ENCODE peak calls at places on chromosomes 3 and 15, in ten cellular contexts. R is heart left ventricle, U is breast epithelium, T is right lobe of liver, W is ovary, X is tibial nerve, I is HCT116, H is upper lobe of left lung, E is A549, B is adrenal gland. S is an unnamed sample.

GRCh38 chr3:174229916-174230315 is 629.2 kb upstream of the NAALADL2 start:
- DNase-seq in B (no peak), R (no peak), H (no peak), I (no peak), E (no peak), T (no peak), U (no peak), X (no peak), W (no peak), S (no peak)

GRCh38 chr3:50050361-50050760 is 38.4 kb upstream of the RBM5 start:
- DNase-seq in H (no peak), U (no peak), E (no peak), T (no peak), I (no peak), B (no peak), R (no peak), W (no peak), X (no peak), S (no peak)

GRCh38 chr3:184583345-184584000 is 21.9 kb downstream of the EPHB3 start:
- DNase-seq in H (no peak), B (peak), X (no peak), R (peak), E (no peak), W (peak), T (no peak), U (no peak), I (no peak), S (no peak)

GRCh38 chr3:46700772-46701171 is 420 bp upstream of the TMIE start:
- DNase-seq in B (peak), W (peak), T (no peak), R (peak), E (no peak), X (no peak), H (no peak), I (no peak), U (no peak), S (no peak)

GRCh38 chr15:90002428-90002844 is 1.3 kb downstream of the ZNF710 start:
- DNase-seq in I (no peak), X (no peak), B (peak), U (no peak), T (no peak), W (peak), R (peak), H (peak), E (peak), S (peak)

GRCh38 chr15:90871097-90871715 is 2.8 kb downstream of the FURIN start:
- DNase-seq in R (peak), T (no peak), X (no peak), H (no peak), E (peak), U (no peak), B (peak), I (no peak), W (peak), S (peak)

GRCh38 chr3:143327388-143327787 is 207.8 kb downstream of the CHST2 start:
- DNase-seq in X (no peak), I (no peak), W (no peak), T (no peak), E (no peak), U (no peak), R (no peak), B (no peak), H (no peak), S (no peak)

GRCh38 chr15:71125831-71126453 is 10.7 kb downstream of the THSD4 start:
- DNase-seq in E (peak), W (no peak), X (no peak), H (no peak), R (no peak), I (no peak), U (no peak), T (no peak), B (no peak), S (no peak)

GRCh38 chr3:116930786-116931185 is 221.2 kb downstream of the TUSC7 start:
- DNase-seq in B (peak), W (no peak), R (no peak), U (no peak), I (no peak), E (no peak), T (no peak), H (no peak), X (no peak), S (no peak)

GRCh38 chr3:32186097-32186496 is 52.4 kb upstream of the CMTM8 start:
- DNase-seq in E (no peak), H (no peak), T (peak), X (no peak), R (no peak), B (no peak), I (no peak), W (no peak), U (no peak), S (no peak)

GRCh38 chr3:66620185-66620803 is 119.5 kb upstream of the LRIG1 start:
- DNase-seq in R (no peak), T (no peak), W (no peak), X (no peak), I (no peak), E (no peak), B (no peak), H (no peak), U (no peak), S (no peak)

GRCh38 chr3:66615643-66616301 is 115.0 kb upstream of the LRIG1 start:
- DNase-seq in H (peak), U (no peak), W (no peak), X (no peak), E (no peak), B (no peak), T (no peak), R (no peak), I (no peak), S (no peak)

GRCh38 chr3:66617351-66617750 is 116.5 kb upstream of the LRIG1 start:
- DNase-seq in E (no peak), I (no peak), H (no peak), T (no peak), B (no peak), X (no peak), W (no peak), U (no peak), R (no peak), S (no peak)

GRCh38 chr3:66622756-66623452 is 122.1 kb upstream of the LRIG1 start:
- DNase-seq in W (no peak), B (no peak), H (no peak), R (no peak), I (no peak), X (no peak), U (no peak), E (no peak), T (no peak), S (peak)

GRCh38 chr3:66618066-66618465 is 117.2 kb upstream of the LRIG1 start:
- DNase-seq in W (no peak), R (no peak), H (no peak), U (no peak), E (no peak), X (no peak), I (no peak), B (no peak), T (no peak), S (no peak)
- H3K27ac ChIP-seq in W (no peak), R (no peak), H (no peak), U (peak), E (no peak), X (peak), I (no peak), B (no peak), T (no peak), S (peak)

DNA sequence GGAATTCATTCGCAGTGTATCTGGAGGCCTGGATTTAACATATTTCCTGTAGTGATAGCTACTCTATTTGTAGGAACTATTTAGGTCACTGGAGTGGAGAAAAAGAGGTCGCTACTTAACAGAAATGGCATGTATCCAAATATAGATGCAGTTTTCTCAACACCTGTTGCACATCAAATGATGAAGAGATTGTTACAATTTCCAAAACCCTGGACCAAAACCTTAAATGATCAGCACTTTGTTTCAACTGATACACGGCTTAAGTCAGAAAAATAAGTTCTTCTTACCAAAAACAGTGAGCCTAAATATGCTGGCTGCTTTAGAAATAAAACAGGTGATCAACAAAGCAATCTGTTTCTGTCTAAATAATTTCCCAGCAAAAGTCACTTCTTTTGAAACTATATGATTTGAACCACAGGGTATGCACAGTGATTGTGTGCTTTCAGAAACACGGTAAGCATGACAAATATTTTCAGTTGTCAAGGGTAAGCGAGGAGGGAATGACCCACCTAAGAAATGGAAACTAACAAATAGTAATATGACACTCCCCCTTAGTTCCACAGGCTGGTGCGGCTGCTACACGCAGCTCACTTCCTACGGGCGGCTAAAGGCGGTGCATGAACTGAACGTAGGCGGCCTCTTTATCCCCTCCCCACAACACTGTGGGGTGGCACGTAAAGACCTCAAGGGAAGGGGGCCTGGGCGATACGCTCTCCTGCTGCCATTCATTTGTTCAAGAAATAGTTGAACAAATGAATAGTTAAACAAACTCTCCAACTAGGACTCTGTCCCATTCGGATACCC is 1.1 kb downstream of the EHD4 start:
- DNase-seq in W (peak), T (peak), E (peak), I (peak), H (peak), U (peak), R (peak), X (no peak), B (peak), S (peak)
- TF ChIP-seq POLR2A in W (no peak), T (peak), E (no peak), I (no peak), H (peak), U (no peak), R (no peak), X (no peak), B (no peak), S (peak)

GRCh38 chr15:101537681-101538080 is 48.2 kb upstream of the PCSK6 start:
- DNase-seq in U (no peak), H (no peak), E (no peak), B (no peak), R (no peak), X (no peak), T (no peak), W (no peak), I (no peak), S (no peak)

GRCh38 chr15:101538996-101539395 is 49.5 kb upstream of the PCSK6 start:
- DNase-seq in H (no peak), I (no peak), T (no peak), X (no peak), B (no peak), W (no peak), U (no peak), R (no peak), E (no peak), S (no peak)

GRCh38 chr15:101536875-101537405 is 47.4 kb upstream of the PCSK6 start:
- DNase-seq in T (no peak), X (no peak), U (no peak), H (no peak), E (no peak), W (no peak), R (no peak), B (no peak), I (no peak), S (no peak)

GRCh38 chr15:101539492-101539891 is 50.0 kb upstream of the PCSK6 start:
- DNase-seq in R (no peak), W (no peak), E (no peak), I (no peak), T (no peak), H (no peak), U (no peak), B (no peak), X (no peak), S (no peak)

GRCh38 chr15:101538177-101538576 is 48.7 kb upstream of the PCSK6 start:
- DNase-seq in U (no peak), T (no peak), R (no peak), X (no peak), E (no peak), H (no peak), W (no peak), B (no peak), I (no peak), S (no peak)
- H3K27ac ChIP-seq in U (no peak), T (no peak), R (no peak), X (no peak), E (no peak), H (no peak), W (no peak), B (no peak), I (no peak), S (no peak)

DNA sequence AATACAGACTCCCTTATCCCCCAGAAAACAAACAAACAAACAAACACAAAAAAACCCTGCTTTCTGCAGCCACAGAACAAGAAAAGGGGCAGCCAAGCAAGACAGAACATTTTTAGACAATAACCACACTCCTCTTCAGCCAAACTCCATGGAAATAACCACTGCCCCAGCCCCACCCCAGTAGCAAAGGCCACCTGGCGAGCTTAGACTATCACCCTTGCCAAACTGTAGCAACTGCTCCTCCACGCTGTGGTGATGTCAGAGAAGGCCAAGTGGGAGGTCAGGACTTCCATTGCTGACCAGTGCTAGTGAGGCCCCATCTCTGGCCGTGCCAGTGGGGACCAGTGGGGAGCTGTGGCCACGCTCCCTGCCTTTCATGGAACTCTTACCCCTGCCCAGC is 60.3 kb upstream of the CHRNA7 start:
- DNase-seq in R (no peak), E (no peak), B (no peak), X (no peak), T (no peak), I (no peak), U (no peak), W (no peak), H (no peak), S (peak)
- TF ChIP-seq POLR2A in R (no peak), E (no peak), B (no peak), X (no peak), T (no peak), I (no peak), U (no peak), W (no peak), H (no peak), S (no peak)

GRCh38 chr3:56422316-56422715 is 46.0 kb downstream of the ERC2 start:
- DNase-seq in W (no peak), H (no peak), U (no peak), I (no peak), X (no peak), B (no peak), R (no peak), T (no peak), E (no peak), S (no peak)
- H3K27ac ChIP-seq in W (no peak), H (no peak), U (no peak), I (no peak), X (no peak), B (no peak), R (no peak), T (no peak), E (no peak), S (no peak)

GRCh38 chr15:75739791-75740190 is 27.1 kb upstream of the CSPG4 start:
- DNase-seq in U (no peak), H (no peak), W (no peak), I (no peak), R (no peak), T (no peak), E (no peak), X (no peak), B (no peak), S (no peak)

GRCh38 chr15:75733761-75734651 is 21.4 kb upstream of the CSPG4 start:
- DNase-seq in X (no peak), W (peak), E (no peak), U (no peak), T (peak), H (no peak), I (no peak), B (no peak), R (no peak), S (no peak)

GRCh38 chr15:75736256-75736655 is 23.6 kb upstream of the CSPG4 start:
- DNase-seq in U (no peak), R (no peak), T (no peak), H (no peak), W (no peak), B (no peak), X (no peak), E (no peak), I (no peak), S (no peak)

GRCh38 chr15:75732809-75733451 is 20.3 kb upstream of the CSPG4 start:
- DNase-seq in E (peak), I (peak), W (peak), T (peak), B (peak), H (peak), U (no peak), X (peak), R (no peak), S (peak)

DNA sequence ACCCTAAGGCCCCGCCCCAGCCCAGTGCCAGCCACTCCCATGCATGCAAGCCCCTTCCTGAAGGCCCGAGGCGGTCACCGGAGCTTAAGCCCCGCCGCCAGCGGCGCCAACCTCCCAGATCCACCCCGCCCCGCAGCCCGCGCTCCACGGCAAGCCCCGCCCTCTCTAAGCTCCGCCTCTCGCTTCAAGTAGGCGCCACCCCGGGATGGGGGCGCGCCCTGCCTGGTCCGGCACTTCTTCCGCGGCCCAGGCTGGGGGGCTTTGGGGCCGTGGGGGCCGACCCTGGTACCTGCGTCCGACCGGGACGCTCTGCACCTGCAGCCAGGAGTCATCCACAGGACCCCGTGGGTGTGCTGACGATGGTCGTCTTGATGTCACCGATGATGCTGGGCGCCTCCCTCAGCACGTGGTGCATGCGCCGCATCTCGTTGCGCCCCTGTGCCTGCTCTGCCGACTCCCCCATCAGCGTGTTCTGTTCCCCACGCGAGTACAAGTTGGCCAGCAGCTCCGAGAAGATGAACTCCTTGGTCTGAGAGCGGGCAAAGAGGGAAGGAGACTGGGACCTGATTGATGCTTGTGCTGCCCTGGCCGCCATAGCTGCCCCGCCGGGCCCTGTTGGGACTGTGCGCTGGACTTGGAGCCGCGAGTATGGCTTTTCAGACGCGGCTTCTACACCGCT is 26.1 kb upstream of the CSPG4 start:
- DNase-seq in E (peak), W (peak), X (peak), I (peak), H (peak), R (peak), T (peak), B (peak), U (peak), S (peak)
- TF ChIP-seq POLR2A in E (peak), W (no peak), X (peak), I (no peak), H (no peak), R (no peak), T (no peak), B (no peak), U (no peak), S (no peak)

DNA sequence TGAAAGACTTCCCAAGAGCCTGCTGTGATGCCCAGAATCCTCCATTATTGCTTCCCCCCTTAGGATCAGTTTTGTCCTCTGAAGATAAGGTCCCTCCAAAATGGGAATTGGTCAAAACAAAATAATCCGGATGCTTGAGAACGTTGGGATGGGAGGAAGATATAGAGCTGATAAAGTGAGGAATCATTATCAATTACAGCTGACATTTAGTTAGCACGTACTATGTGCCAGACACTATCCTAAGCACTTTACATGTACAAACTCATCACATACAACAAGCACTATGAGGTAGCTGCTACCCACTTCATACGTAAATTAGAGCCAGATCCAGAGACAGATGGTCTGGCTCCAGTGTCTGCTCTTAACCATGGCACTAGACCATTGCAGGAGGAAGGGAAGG is 6.6 kb upstream of the RPP25 start:
- DNase-seq in H (no peak), E (no peak), U (no peak), T (no peak), W (no peak), B (no peak), R (no peak), I (no peak), X (no peak), S (no peak)
- H3K27ac ChIP-seq in H (no peak), E (no peak), U (no peak), T (no peak), W (no peak), B (no peak), R (no peak), I (no peak), X (no peak), S (no peak)

GRCh38 chr3:150450906-150451305 is 42.8 kb downstream of the TSC22D2 start:
- DNase-seq in H (no peak), W (no peak), X (no peak), R (no peak), I (no peak), E (no peak), B (no peak), U (no peak), T (no peak), S (no peak)

GRCh38 chr3:150453353-150453752 is 45.3 kb downstream of the TSC22D2 start:
- DNase-seq in U (no peak), B (no peak), W (no peak), H (no peak), X (no peak), T (no peak), R (no peak), I (no peak), E (no peak), S (no peak)

GRCh38 chr3:150449169-150449721 is 41.1 kb downstream of the TSC22D2 start:
- DNase-seq in X (no peak), H (no peak), E (no peak), R (no peak), B (no peak), W (no peak), U (no peak), T (no peak), I (no peak), S (no peak)

GRCh38 chr3:150454085-150454484 is 46.0 kb downstream of the TSC22D2 start:
- DNase-seq in X (no peak), I (no peak), H (no peak), W (no peak), T (no peak), R (no peak), E (no peak), U (no peak), B (no peak), S (no peak)

GRCh38 chr3:150451329-150452084 is 43.4 kb downstream of the TSC22D2 start:
- DNase-seq in R (no peak), E (no peak), U (no peak), H (no peak), T (no peak), X (no peak), W (no peak), I (no peak), B (no peak), S (no peak)
- TF ChIP-seq POLR2A in R (no peak), E (no peak), U (no peak), H (no peak), T (no peak), X (no peak), W (no peak), I (no peak), B (no peak), S (no peak)

DNA sequence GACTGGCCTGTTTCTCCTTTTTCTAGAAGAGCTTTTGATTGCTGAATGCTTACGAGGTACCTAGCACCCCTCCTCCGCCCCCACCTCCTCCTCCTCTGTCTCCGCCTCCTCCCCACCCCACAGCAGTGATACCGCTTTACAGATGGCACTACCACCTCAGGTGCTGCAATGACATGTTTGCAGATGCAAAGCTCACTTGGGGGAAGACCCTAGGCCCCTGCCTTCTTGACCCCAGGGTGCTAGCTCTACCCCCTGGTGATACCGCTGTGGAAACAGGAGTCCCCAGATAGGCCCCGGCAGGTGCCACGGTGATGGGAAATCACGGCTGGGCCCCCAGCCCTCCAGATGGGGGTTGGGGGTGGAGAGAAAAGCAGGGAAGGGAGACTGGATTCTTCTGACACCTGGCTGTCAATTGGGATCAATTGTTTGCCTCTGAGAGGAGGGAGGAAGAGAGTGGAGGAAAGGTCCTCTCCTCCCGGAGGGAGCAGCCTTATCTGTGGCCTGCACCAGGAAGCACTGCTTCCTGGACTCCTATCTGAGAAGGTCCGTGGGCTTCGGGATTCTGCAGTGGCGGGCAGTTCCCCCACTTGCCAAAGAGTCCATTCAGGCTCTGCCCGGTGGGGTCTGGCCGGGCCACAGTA is 37.6 kb downstream of the DNASE1L3 start:
- DNase-seq in E (no peak), B (no peak), W (no peak), H (no peak), I (no peak), R (no peak), T (no peak), U (no peak), X (no peak), S (no peak)
- H3K27ac ChIP-seq in E (peak), B (no peak), W (no peak), H (no peak), I (no peak), R (no peak), T (peak), U (peak), X (peak), S (peak)